ENCODE peak calls at places on chromosome X, in five cellular contexts. T is PC-3, A is progenitor cell of endocrine pancreas, S is colonic mucosa, V is GM12865. B is an unnamed sample.

GRCh38 chrX:111100191-111100590 is 4.2 kb downstream of the PAK3 start:
- DNase-seq in A (peak; percentile 24), S (peak; percentile 27), T (peak; percentile 59), V (peak; percentile 46), B (peak; percentile 35)

GRCh38 chrX:22165732-22166457 is 106.8 kb upstream of the CBLL2 start:
- DNase-seq in S (no peak), V (no peak), T (peak; percentile 56), A (no peak), B (no peak)

GRCh38 chrX:11558972-11559371 is 106.7 kb downstream of the ARHGAP6 start:
- DNase-seq in T (peak; percentile 40), A (no peak), S (peak; percentile 23), V (peak; percentile 49), B (peak; percentile 34)

GRCh38 chrX:51889851-51890250 is 3.6 kb upstream of the MAGED1 start:
- DNase-seq in V (no peak), A (no peak), T (no peak), S (no peak), B (no peak)

GRCh38 chrX:38085797-38086196 is 79.4 kb downstream of the SYTL5 start:
- DNase-seq in V (no peak), A (no peak), T (no peak), S (no peak), B (no peak)

GRCh38 chrX:11756354-11757318 is 1.4 kb upstream of the MSL3 start:
- DNase-seq in S (no peak), T (peak; percentile 56), A (no peak), V (peak; percentile 74), B (no peak)

GRCh38 chrX:14673236-14673635 is 143.9 kb downstream of the GLRA2 start:
- DNase-seq in V (no peak), T (peak; percentile 56), A (no peak), S (no peak), B (no peak)

GRCh38 chrX:38628587-38628986 is 67.2 kb downstream of the TSPAN7 start:
- DNase-seq in T (no peak), A (no peak), V (no peak), S (no peak), B (no peak)

GRCh38 chrX:74259879-74260491 is 44.0 kb upstream of the ZCCHC13 start:
- DNase-seq in A (no peak), T (no peak), S (no peak), V (no peak), B (no peak)

GRCh38 chrX:108834036-108834435 is 97.7 kb upstream of the IRS4 start:
- DNase-seq in T (no peak), V (no peak), S (no peak), A (no peak), B (no peak)

GRCh38 chrX:132809581-132809980 is 148.8 kb downstream of the HS6ST2 start:
- DNase-seq in T (peak; percentile 1), V (no peak), S (no peak), A (no peak), B (no peak)

GRCh38 chrX:149302705-149303104 is 202.4 kb downstream of the IDS start:
- DNase-seq in V (no peak), A (no peak), S (no peak), T (no peak), B (no peak)
- TF ChIP-seq CTCF in V (no peak), A (no peak), S (no peak), T (no peak), B (no peak)

DNA sequence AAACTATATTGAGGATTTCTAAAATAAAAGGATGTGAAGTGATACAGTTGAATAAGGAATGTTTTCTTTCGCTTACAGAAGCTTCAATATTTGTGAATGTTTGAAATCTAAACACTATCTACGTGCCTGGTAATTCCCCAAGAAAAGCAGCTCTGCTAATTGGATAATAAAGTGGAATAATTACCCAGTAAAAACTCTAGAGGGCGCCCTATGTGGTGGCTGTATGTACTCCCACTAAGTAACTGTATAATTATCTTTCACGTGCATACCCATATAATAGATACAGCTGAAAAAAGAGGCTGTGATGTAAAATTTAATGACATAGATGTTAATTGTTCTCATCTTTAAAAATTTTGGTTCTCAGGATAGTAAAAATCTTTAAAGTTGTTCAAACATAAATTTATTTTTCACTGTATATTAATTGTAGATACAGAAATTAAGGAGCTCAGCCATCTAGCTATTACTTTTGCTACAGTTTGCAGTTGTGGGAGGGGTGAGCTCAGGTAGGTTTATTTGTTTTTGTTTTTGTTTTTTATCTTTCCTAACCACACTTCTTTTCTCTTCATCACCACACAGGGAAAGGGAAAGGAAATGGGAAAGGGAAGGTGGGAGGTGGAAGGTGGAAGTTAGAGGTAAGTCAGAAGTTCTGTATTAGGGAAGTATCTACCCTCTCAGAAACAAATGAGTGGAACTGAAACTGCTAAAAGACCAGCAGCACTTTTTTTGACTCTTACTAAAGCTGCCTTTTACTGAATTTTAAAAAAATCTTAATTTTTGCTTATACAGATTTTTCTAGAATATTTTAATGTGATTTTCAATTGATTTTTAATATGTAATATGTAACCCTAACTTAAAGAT is 151.7 kb upstream of the RPS6KA6 start:
- DNase-seq in V (peak; percentile 0), A (no peak), T (peak; percentile 54), S (no peak), B (no peak)
- TF ChIP-seq CTCF in V (no peak), A (peak; percentile 53), T (peak; percentile 72), S (peak; percentile 66), B (no peak)

DNA sequence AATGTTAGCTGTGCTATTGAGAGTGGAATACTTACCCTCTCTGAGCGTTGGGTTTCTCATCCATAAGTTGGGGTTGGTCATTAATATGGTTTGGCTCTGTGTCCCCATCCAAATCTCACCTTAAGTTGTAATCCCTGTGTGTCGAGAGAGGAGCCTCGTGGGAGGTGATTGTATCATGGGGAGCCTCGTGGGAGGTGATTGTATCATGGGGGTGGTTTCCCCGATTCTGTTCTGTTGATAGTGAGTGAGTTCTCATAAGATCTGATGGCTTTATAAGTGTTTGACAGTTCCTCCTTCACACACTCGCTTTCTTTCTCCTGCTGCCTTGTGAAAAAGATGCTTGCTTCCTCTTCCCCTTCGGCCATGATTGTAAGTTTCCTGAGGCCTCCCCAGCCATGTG is 391.1 kb downstream of the FAM133A start:
- DNase-seq in A (no peak), T (no peak), V (no peak), S (no peak), B (no peak)
- TF ChIP-seq CTCF in A (no peak), T (no peak), V (no peak), S (no peak), B (no peak)

DNA sequence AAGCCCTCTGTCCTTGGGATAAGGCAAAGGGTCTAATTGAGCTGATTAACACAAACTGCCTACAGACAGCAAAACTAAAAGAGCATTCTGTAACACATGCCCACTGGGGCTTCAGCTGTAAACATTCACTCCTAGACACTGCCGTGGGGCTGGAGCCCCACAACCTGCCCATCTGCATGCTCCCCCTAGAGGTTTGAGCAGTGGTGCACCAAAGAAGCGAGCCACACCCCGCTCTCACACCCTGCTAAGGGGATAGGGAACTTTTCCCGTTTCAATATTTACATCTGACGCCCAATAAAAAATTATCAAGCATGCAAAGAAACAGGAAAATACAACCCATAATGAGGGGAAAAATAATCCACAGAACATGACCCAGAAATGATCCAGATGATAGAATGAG is 46.9 kb upstream of the HSD17B10 start:
- DNase-seq in T (peak; percentile 48), S (peak; percentile 31), V (peak; percentile 2), A (no peak), B (peak; percentile 31)
- TF ChIP-seq CTCF in T (peak; percentile 61), S (peak; percentile 29), V (peak; percentile 32), A (peak; percentile 44), B (no peak)

GRCh38 chrX:8037593-8038348 is 110.6 kb upstream of the PNPLA4 start:
- DNase-seq in V (no peak), T (no peak), A (no peak), S (no peak), B (no peak)

GRCh38 chrX:8044861-8045434 is 117.7 kb upstream of the PNPLA4 start:
- DNase-seq in A (no peak), T (no peak), S (no peak), V (no peak), B (no peak)

GRCh38 chrX:8043546-8043945 is 116.3 kb upstream of the PNPLA4 start:
- DNase-seq in V (no peak), S (no peak), T (no peak), A (no peak), B (no peak)

GRCh38 chrX:8043121-8043520 is 115.9 kb upstream of the PNPLA4 start:
- DNase-seq in S (no peak), T (no peak), A (no peak), V (no peak), B (no peak)

DNA sequence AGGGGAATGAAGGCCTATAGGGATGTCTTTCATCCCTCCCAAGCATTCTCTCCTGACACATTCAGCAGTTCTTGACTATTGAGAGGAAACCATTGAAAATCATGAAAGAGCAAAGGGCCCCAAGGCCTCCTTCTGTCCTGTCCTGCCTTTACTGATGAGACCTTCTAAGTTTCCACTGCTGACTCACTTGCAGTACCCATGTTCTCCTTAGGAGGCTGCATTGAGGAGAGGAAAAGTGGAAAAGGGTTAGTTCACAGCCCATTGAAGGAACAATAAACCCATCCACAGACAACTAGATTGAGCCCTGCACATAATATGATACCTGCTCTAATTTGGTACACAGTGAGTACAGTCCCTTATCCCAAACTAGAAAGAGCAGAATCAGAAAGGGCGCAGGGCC is 115.1 kb upstream of the PNPLA4 start:
- DNase-seq in V (no peak), S (no peak), A (no peak), T (peak; percentile 31), B (no peak)
- TF ChIP-seq CTCF in V (no peak), S (no peak), A (peak; percentile 43), T (peak; percentile 40), B (no peak)

DNA sequence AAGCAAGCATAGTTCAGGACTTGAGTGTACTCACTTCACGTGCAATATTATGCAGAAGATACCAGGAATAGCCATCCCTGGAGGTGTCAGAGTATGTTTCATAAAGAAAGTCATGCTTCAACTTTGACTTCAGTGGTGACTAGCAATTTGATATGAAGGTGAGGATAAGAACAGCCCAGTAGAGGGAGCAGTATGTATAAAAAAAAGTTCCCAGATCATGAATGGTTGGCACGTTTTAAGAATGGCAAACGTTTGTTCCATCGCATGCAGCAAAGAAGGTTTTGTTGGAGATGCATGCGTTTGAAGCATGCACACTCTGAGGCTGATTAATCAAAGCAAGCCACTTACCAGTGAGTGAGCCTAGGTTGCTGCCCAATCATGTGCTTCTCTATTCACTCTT is 33.5 kb upstream of the SLITRK4 start:
- DNase-seq in S (no peak), A (no peak), T (peak; percentile 53), V (no peak), B (no peak)
- TF ChIP-seq CTCF in S (no peak), A (peak; percentile 33), T (peak; percentile 62), V (no peak), B (no peak)

DNA sequence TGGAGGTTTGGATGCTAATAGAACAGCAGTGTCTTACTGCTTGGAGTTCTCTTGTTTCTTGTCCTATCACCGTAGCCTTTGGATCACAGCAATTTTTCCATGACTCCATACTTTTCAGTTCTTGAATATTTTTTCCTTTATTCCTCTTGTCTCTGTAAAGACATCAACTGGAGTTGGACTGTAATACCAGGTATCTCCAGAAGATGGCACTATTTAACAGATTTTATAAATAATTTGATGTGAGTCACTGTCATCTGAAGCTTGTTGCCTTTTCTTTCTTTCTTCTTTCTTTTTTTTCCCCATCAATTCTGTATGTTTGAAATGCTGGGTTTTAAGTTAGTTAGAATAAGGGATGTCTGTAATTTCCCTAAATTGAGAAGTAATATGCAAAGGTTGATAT is 24.1 kb downstream of the HPRT1 start:
- DNase-seq in A (no peak), S (no peak), T (peak; percentile 81), V (peak; percentile 46), B (no peak)
- TF ChIP-seq CTCF in A (peak; percentile 63), S (peak; percentile 62), T (peak; percentile 77), V (peak; percentile 24), B (peak; percentile 51)

B was measured in Calu3.